ENCODE peak calls at places on chromosomes 1 and 21, in four cellular contexts. I is heart left ventricle, N is astrocyte of the spinal cord, W is cardiac muscle cell. X is an unnamed sample.

GRCh38 chr21:41112740-41113692 is 54.9 kb upstream of the BACE2 start:
- DNase-seq in W (peak), I (no peak), N (peak), X (no peak)

GRCh38 chr1:209860293-209860881 is 32.6 kb downstream of the UTP25 start:
- DNase-seq in W (peak), N (peak), I (peak), X (peak)

GRCh38 chr1:209652873-209653401 is 712 bp upstream of the LAMB3 start:
- DNase-seq in N (peak), W (peak), I (peak), X (no peak)

GRCh38 chr1:32783851-32784250 is 33.3 kb downstream of the YARS1 start:
- DNase-seq in I (no peak), W (no peak), N (no peak), X (no peak)

GRCh38 chr1:27572679-27573426 is 31.1 kb downstream of the AHDC1 start:
- DNase-seq in W (peak), I (peak), N (no peak), X (no peak)

GRCh38 chr1:204685236-204686006 is at the start of gene LRRN2:
- DNase-seq in N (no peak), I (peak), W (peak), X (no peak)

GRCh38 chr1:214702561-214702960 is 99.6 kb downstream of the CENPF start:
- DNase-seq in W (no peak), I (no peak), N (no peak), X (no peak)

GRCh38 chr1:102566182-102566581 is 542.1 kb downstream of the COL11A1 start:
- DNase-seq in N (no peak), W (no peak), I (no peak), X (no peak)

GRCh38 chr1:1440262-1440772 is 4.8 kb downstream of the VWA1 start:
- DNase-seq in I (no peak), W (no peak), N (no peak), X (no peak)

GRCh38 chr1:51636191-51636590 is 19.3 kb downstream of the OSBPL9 start:
- DNase-seq in I (no peak), N (no peak), W (no peak), X (no peak)

GRCh38 chr1:207826557-207827487 is 75.0 kb downstream of the CD46 start:
- DNase-seq in W (no peak), I (no peak), N (no peak), X (no peak)

GRCh38 chr1:6257541-6258069 is 3.3 kb downstream of the GPR153 start:
- DNase-seq in W (no peak), I (no peak), N (no peak), X (no peak)

GRCh38 chr1:201253906-201254624 is 29.2 kb upstream of the PKP1 start:
- DNase-seq in W (no peak), N (no peak), I (no peak), X (no peak)

GRCh38 chr1:223258751-223259177 is 105.2 kb downstream of the SUSD4 start:
- DNase-seq in W (no peak), N (peak), I (no peak), X (no peak)

GRCh38 chr1:116871772-116872146 is 38.0 kb upstream of the PTGFRN start:
- DNase-seq in W (no peak), N (no peak), I (no peak), X (no peak)

GRCh38 chr1:214993419-214993818 is 89.1 kb upstream of the KCNK2 start:
- DNase-seq in W (no peak), N (no peak), I (no peak), X (no peak)

GRCh38 chr1:61486783-61487505 is 238.0 kb downstream of the TM2D1 start:
- DNase-seq in N (no peak), W (no peak), I (no peak), X (no peak)

GRCh38 chr1:222880586-222880985 is 65.7 kb downstream of the DISP1 start:
- DNase-seq in I (no peak), N (peak), W (no peak), X (no peak)

GRCh38 chr1:29322861-29323585 is 86.7 kb downstream of the PTPRU start:
- DNase-seq in N (no peak), I (no peak), W (no peak), X (no peak)

GRCh38 chr1:215637041-215637573 is 70.0 kb downstream of the KCTD3 start:
- DNase-seq in W (no peak), I (no peak), N (peak), X (no peak)

GRCh38 chr21:40324389-40324788 is 457.2 kb downstream of the PCP4 start:
- DNase-seq in W (no peak), N (no peak), I (no peak), X (no peak)

GRCh38 chr1:15469836-15470495 is 5.9 kb upstream of the CELA2B start:
- DNase-seq in I (no peak), N (no peak), W (no peak), X (no peak)

GRCh38 chr1:153953859-153954365 is 4.5 kb downstream of the CRTC2 start:
- DNase-seq in N (no peak), I (no peak), W (no peak), X (no peak)

GRCh38 chr21:36692125-36692843 is 6.6 kb upstream of the SIM2 start:
- DNase-seq in N (no peak), W (no peak), I (no peak), X (no peak)

GRCh38 chr1:152928671-152929070 is 18.3 kb upstream of the SPRR5 start:
- DNase-seq in I (no peak), N (no peak), W (no peak), X (no peak)

GRCh38 chr1:116347678-116348077 is 25.4 kb upstream of the ATP1A1 start:
- DNase-seq in N (no peak), W (no peak), I (no peak), X (no peak)

GRCh38 chr1:6686294-6686693 is 15.3 kb downstream of the DNAJC11 start:
- DNase-seq in I (no peak), N (no peak), W (no peak), X (no peak)

GRCh38 chr1:201190624-201191051 is at the start of gene IGFN1:
- DNase-seq in I (no peak), N (no peak), W (peak), X (no peak)

GRCh38 chr1:205670611-205671430 is 9.5 kb downstream of the SLC45A3 start:
- DNase-seq in W (peak), I (no peak), N (no peak), X (no peak)

DNA sequence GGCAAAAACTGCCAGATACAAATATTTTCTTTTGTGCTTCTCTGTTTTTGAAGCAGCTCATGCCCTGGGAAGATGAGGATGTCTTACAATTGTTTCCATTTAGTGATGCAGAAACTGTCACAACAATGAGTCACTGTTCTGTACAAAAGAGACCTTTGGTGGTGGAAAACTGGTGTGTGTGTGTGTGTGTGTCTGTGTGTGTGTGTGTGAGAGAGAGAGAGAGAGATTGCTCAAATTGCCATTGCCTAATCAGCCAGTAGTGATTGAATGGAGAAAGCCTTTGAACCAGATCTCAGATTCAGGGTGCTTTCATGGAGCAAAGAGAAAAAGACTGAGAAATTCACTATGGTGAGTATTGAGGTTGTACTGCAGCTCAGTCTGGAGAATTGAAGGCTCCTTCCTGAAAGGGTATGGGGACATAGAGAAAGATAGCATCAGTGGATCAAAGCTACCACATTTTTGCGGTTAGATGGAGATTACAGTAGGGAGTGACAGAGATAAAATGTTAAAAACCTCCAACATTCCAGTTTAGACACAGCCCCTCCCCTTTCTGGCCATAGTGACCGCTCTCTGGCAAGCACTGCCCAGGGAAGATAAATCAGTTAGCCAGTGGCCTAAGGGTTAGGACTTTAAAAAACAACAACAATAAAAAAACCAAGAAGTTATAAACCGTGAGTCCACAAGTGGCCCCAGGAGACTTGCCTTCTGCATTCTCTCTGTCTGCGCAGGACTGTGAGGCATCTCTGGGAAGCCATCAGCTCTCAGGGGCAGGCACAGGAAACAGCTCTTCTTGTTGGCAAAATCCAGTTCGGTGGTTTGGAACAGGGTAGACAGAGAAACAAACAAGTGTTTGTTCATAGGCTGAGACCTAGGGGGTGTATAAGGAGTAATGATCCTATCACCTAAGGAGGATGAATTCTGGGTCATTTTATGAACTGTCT is 406.5 kb downstream of the DUSP10 start:
- DNase-seq in W (no peak), N (peak), I (no peak), X (no peak)
- TF ChIP-seq CTCF in W (no peak), N (no peak), I (no peak), X (no peak)

GRCh38 chr1:187047298-187047697 is 218.5 kb downstream of the PLA2G4A start:
- DNase-seq in I (no peak), N (no peak), W (no peak), X (no peak)

GRCh38 chr1:187053876-187054275 is 225.1 kb downstream of the PLA2G4A start:
- DNase-seq in N (no peak), I (no peak), W (no peak), X (no peak)

GRCh38 chr1:187046293-187046692 is 217.5 kb downstream of the PLA2G4A start:
- DNase-seq in I (no peak), N (no peak), W (no peak), X (no peak)

GRCh38 chr1:187054862-187055757 is 226.4 kb downstream of the PLA2G4A start:
- DNase-seq in I (no peak), N (no peak), W (no peak), X (no peak)

DNA sequence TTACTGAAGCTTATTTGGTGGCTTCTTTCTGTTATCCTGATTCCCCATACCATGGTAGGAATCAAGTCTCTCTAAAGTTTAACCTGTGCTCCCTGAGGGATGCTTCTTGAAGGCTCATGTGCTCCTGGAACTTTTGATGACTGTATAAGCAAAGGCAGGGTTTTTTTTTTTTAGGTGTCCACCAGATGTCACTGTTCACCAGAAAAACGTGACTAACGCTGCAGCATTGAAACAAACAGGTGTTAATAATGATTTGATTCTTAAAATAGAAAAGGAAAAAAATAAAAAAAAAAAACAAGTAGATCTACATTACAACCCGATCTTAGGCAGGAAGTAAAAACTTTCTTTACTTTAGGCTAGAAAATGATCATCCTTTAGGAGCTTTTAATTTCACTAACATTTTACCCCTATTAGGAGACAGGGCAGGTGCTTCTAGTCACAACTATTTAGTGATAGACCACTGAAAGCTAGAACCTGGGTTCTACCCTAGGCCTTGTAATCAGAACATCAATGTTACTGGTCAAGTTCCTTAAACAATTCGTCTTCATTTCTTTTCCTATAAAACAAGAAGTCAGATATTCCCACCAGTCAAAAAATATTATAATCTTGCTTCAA is 223.0 kb downstream of the PLA2G4A start:
- DNase-seq in W (peak), I (no peak), N (peak), X (peak)
- TF ChIP-seq CTCF in W (peak), I (peak), N (peak), X (peak)

GRCh38 chr1:12339410-12339809 is 109.6 kb downstream of the VPS13D start:
- DNase-seq in I (no peak), N (no peak), W (peak), X (no peak)
- TF ChIP-seq CTCF in I (no peak), N (peak), W (peak), X (no peak)

GRCh38 chr1:232629250-232630046 is 485 bp downstream of the SIPA1L2 start:
- DNase-seq in W (peak), N (peak), I (peak), X (peak)
- TF ChIP-seq CTCF in W (no peak), N (no peak), I (no peak), X (no peak)

GRCh38 chr1:42140191-42140590 is 13.0 kb upstream of the GUCA2B start:
- DNase-seq in N (no peak), W (no peak), I (no peak), X (peak)
- TF ChIP-seq CTCF in N (no peak), W (no peak), I (no peak), X (no peak)

GRCh38 chr1:53297226-53297625 is 30.6 kb downstream of the LRP8 start:
- DNase-seq in W (no peak), N (no peak), I (no peak), X (no peak)

GRCh38 chr1:53295746-53296722 is 31.8 kb downstream of the LRP8 start:
- DNase-seq in N (no peak), I (no peak), W (no peak), X (peak)

GRCh38 chr1:53294557-53294956 is 33.3 kb downstream of the LRP8 start:
- DNase-seq in W (no peak), I (no peak), N (peak), X (peak)

GRCh38 chr1:53293123-53293522 is 34.7 kb downstream of the LRP8 start:
- DNase-seq in W (no peak), I (no peak), N (no peak), X (no peak)

DNA sequence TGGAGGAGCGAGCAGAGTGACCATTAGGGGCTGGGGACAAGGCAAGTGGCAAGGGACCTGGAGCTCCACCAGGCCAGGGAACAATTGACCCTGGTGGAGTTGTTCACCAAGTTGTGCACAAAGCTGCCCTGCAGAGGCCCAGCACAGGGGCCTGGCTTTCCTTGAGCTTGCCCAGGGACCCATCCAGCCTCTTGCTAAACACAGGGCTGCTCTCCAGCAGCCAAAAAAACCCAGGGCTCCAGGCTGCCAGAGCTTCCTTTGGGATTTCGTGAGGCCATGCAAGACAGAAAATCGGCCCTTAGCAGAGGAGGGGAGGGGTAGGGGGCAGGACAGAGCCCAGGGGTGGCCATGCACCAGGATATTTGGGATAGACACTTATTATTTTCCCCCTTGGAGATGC is 32.6 kb downstream of the LRP8 start:
- DNase-seq in I (no peak), W (no peak), N (no peak), X (no peak)
- TF ChIP-seq CTCF in I (no peak), W (no peak), N (no peak), X (no peak)

GRCh38 chr1:22654692-22655091 is 1.7 kb downstream of the C1QB start:
- DNase-seq in I (no peak), W (no peak), N (no peak), X (no peak)
- TF ChIP-seq CTCF in I (no peak), W (no peak), N (no peak), X (no peak)